ENCODE peak calls at places on chromosomes 2 and 18, in six cellular contexts. One of them, this sample, is unnamed.

GRCh38 chr2:120391905-120392665 is 46.1 kb downstream of the INHBB start:
- DNase-seq in endothelial cell: no peak
- DNase-seq in non-pigmented ciliary epithelial cell: no peak
- DNase-seq in cardiac fibroblast: no peak
- DNase-seq in T-helper 1 cell: no peak
- DNase-seq in SIG-M5: no peak
- DNase-seq in this sample: no peak

GRCh38 chr2:61109291-61109690 is 43.6 kb downstream of the SANBR start:
- DNase-seq in endothelial cell: no peak
- DNase-seq in non-pigmented ciliary epithelial cell: no peak
- DNase-seq in cardiac fibroblast: peak; percentile 4
- DNase-seq in T-helper 1 cell: no peak
- DNase-seq in SIG-M5: no peak
- DNase-seq in this sample: peak; percentile 21

GRCh38 chr18:27181726-27182125 is 3.4 kb downstream of the CHST9 start:
- DNase-seq in endothelial cell: no peak
- DNase-seq in non-pigmented ciliary epithelial cell: no peak
- DNase-seq in cardiac fibroblast: no peak
- DNase-seq in T-helper 1 cell: no peak
- DNase-seq in SIG-M5: no peak
- DNase-seq in this sample: no peak

GRCh38 chr2:128404709-128405466 is 86.2 kb upstream of the HS6ST1 start:
- DNase-seq in endothelial cell: no peak
- DNase-seq in non-pigmented ciliary epithelial cell: no peak
- DNase-seq in cardiac fibroblast: no peak
- DNase-seq in T-helper 1 cell: no peak
- DNase-seq in SIG-M5: no peak
- DNase-seq in this sample: no peak

GRCh38 chr2:230582851-230583283 is 129.8 kb upstream of the CAB39 start:
- DNase-seq in endothelial cell: no peak
- DNase-seq in non-pigmented ciliary epithelial cell: peak; percentile 30
- DNase-seq in cardiac fibroblast: peak; percentile 90
- DNase-seq in T-helper 1 cell: peak; percentile 88
- DNase-seq in SIG-M5: no peak
- DNase-seq in this sample: peak; percentile 55

GRCh38 chr2:74746480-74746879 is 87.4 kb upstream of the HK2 start:
- DNase-seq in endothelial cell: no peak
- DNase-seq in non-pigmented ciliary epithelial cell: no peak
- DNase-seq in cardiac fibroblast: no peak
- DNase-seq in T-helper 1 cell: no peak
- DNase-seq in SIG-M5: no peak
- DNase-seq in this sample: peak; percentile 69

GRCh38 chr2:224723606-224724217 is 7.5 kb upstream of the CCDC195 start:
- DNase-seq in endothelial cell: no peak
- DNase-seq in non-pigmented ciliary epithelial cell: peak; percentile 41
- DNase-seq in cardiac fibroblast: peak; percentile 6
- DNase-seq in T-helper 1 cell: no peak
- DNase-seq in SIG-M5: no peak
- DNase-seq in this sample: no peak

GRCh38 chr18:36808681-36809080 is 20.1 kb downstream of the TPGS2 start:
- DNase-seq in endothelial cell: no peak
- DNase-seq in non-pigmented ciliary epithelial cell: no peak
- DNase-seq in cardiac fibroblast: peak; percentile 65
- DNase-seq in T-helper 1 cell: no peak
- DNase-seq in SIG-M5: no peak
- DNase-seq in this sample: peak; percentile 54

GRCh38 chr2:38279201-38279600 is 97.9 kb downstream of the ATL2 start:
- DNase-seq in endothelial cell: no peak
- DNase-seq in non-pigmented ciliary epithelial cell: no peak
- DNase-seq in cardiac fibroblast: no peak
- DNase-seq in T-helper 1 cell: no peak
- DNase-seq in SIG-M5: no peak
- DNase-seq in this sample: no peak

GRCh38 chr2:24957976-24958375 is 13.8 kb downstream of the DNAJC27 start:
- DNase-seq in endothelial cell: no peak
- DNase-seq in non-pigmented ciliary epithelial cell: no peak
- DNase-seq in cardiac fibroblast: no peak
- DNase-seq in T-helper 1 cell: no peak
- DNase-seq in SIG-M5: no peak
- DNase-seq in this sample: no peak

GRCh38 chr2:68429311-68429826 is 37.7 kb downstream of the FBXO48 start:
- DNase-seq in endothelial cell: no peak
- DNase-seq in non-pigmented ciliary epithelial cell: no peak
- DNase-seq in cardiac fibroblast: no peak
- DNase-seq in T-helper 1 cell: no peak
- DNase-seq in SIG-M5: no peak
- DNase-seq in this sample: no peak

GRCh38 chr2:148674063-148675020 is 29.8 kb downstream of the EPC2 start:
- DNase-seq in endothelial cell: peak; percentile 31
- DNase-seq in non-pigmented ciliary epithelial cell: no peak
- DNase-seq in cardiac fibroblast: peak; percentile 48
- DNase-seq in T-helper 1 cell: peak; percentile 39
- DNase-seq in SIG-M5: no peak
- DNase-seq in this sample: no peak

GRCh38 chr2:139864821-139865302 is 1084.7 kb upstream of the NXPH2 start:
- DNase-seq in endothelial cell: no peak
- DNase-seq in non-pigmented ciliary epithelial cell: no peak
- DNase-seq in cardiac fibroblast: no peak
- DNase-seq in T-helper 1 cell: no peak
- DNase-seq in SIG-M5: no peak
- DNase-seq in this sample: peak; percentile 96

GRCh38 chr2:239651859-239652258 is 251.0 kb upstream of the HDAC4 start:
- DNase-seq in endothelial cell: no peak
- DNase-seq in non-pigmented ciliary epithelial cell: no peak
- DNase-seq in cardiac fibroblast: no peak
- DNase-seq in T-helper 1 cell: no peak
- DNase-seq in SIG-M5: no peak
- DNase-seq in this sample: no peak

GRCh38 chr2:52558265-52558664 is 1209.3 kb upstream of the CHAC2 start:
- DNase-seq in endothelial cell: no peak
- DNase-seq in non-pigmented ciliary epithelial cell: no peak
- DNase-seq in cardiac fibroblast: no peak
- DNase-seq in T-helper 1 cell: no peak
- DNase-seq in SIG-M5: no peak
- DNase-seq in this sample: no peak

This sample was measured in foreskin keratinocyte.